ENCODE peak calls at places on chromosomes 4 and X, in ten cellular contexts. One of them, this sample, is unnamed.

GRCh38 chr4:38135201-38135600 is 175.0 kb downstream of the PTTG2 start:
- DNase-seq in A549: no peak
- DNase-seq in testis: no peak
- DNase-seq in uterus: no peak
- DNase-seq in heart left ventricle: no peak
- DNase-seq in right lobe of liver: peak
- DNase-seq in prostate gland: no peak
- DNase-seq in gastrocnemius medialis: no peak
- DNase-seq in body of pancreas: no peak
- DNase-seq in GM12878: no peak
- DNase-seq in this sample: no peak

GRCh38 chrX:73127700-73128241 is 48.5 kb upstream of the PABPC1L2A start:
- DNase-seq in A549: no peak
- DNase-seq in testis: peak
- DNase-seq in uterus: peak
- DNase-seq in heart left ventricle: no peak
- DNase-seq in right lobe of liver: no peak
- DNase-seq in prostate gland: no peak
- DNase-seq in gastrocnemius medialis: no peak
- DNase-seq in body of pancreas: peak
- DNase-seq in GM12878: no peak
- DNase-seq in this sample: no peak

GRCh38 chr4:98113005-98113404 is 30.3 kb downstream of the STPG2 start:
- DNase-seq in A549: no peak
- DNase-seq in testis: no peak
- DNase-seq in uterus: no peak
- DNase-seq in heart left ventricle: no peak
- DNase-seq in right lobe of liver: no peak
- DNase-seq in prostate gland: no peak
- DNase-seq in gastrocnemius medialis: no peak
- DNase-seq in body of pancreas: peak
- DNase-seq in GM12878: no peak
- DNase-seq in this sample: peak

GRCh38 chr4:178970433-178971140 is 1528.3 kb upstream of the AGA start:
- DNase-seq in A549: no peak
- DNase-seq in testis: no peak
- DNase-seq in uterus: no peak
- DNase-seq in heart left ventricle: no peak
- DNase-seq in right lobe of liver: no peak
- DNase-seq in prostate gland: no peak
- DNase-seq in gastrocnemius medialis: no peak
- DNase-seq in body of pancreas: no peak
- DNase-seq in GM12878: no peak
- DNase-seq in this sample: no peak

GRCh38 chrX:72048515-72049455 is 82.9 kb downstream of the RTL5 start:
- DNase-seq in A549: no peak
- DNase-seq in testis: no peak
- DNase-seq in uterus: no peak
- DNase-seq in heart left ventricle: no peak
- DNase-seq in right lobe of liver: no peak
- DNase-seq in prostate gland: no peak
- DNase-seq in gastrocnemius medialis: no peak
- DNase-seq in body of pancreas: no peak
- DNase-seq in GM12878: no peak
- DNase-seq in this sample: peak

GRCh38 chrX:96183843-96184242 is 500.8 kb upstream of the DIAPH2 start:
- DNase-seq in A549: no peak
- DNase-seq in testis: no peak
- DNase-seq in uterus: no peak
- DNase-seq in heart left ventricle: no peak
- DNase-seq in right lobe of liver: no peak
- DNase-seq in prostate gland: no peak
- DNase-seq in gastrocnemius medialis: no peak
- DNase-seq in body of pancreas: no peak
- DNase-seq in GM12878: no peak
- DNase-seq in this sample: no peak

GRCh38 chr4:16227462-16227868 is 1.2 kb upstream of the TAPT1 start:
- DNase-seq in A549: no peak
- DNase-seq in testis: peak
- DNase-seq in uterus: peak
- DNase-seq in heart left ventricle: peak
- DNase-seq in right lobe of liver: peak
- DNase-seq in prostate gland: no peak
- DNase-seq in gastrocnemius medialis: peak
- DNase-seq in body of pancreas: peak
- DNase-seq in GM12878: no peak
- DNase-seq in this sample: peak

GRCh38 chrX:23692166-23692565 is 24.9 kb downstream of the PRDX4 start:
- DNase-seq in A549: no peak
- DNase-seq in testis: no peak
- DNase-seq in uterus: no peak
- DNase-seq in heart left ventricle: no peak
- DNase-seq in right lobe of liver: no peak
- DNase-seq in prostate gland: no peak
- DNase-seq in gastrocnemius medialis: no peak
- DNase-seq in body of pancreas: no peak
- DNase-seq in GM12878: no peak
- DNase-seq in this sample: no peak

GRCh38 chr4:154551872-154552686 is 1.9 kb upstream of the PLRG1 start:
- DNase-seq in A549: peak
- DNase-seq in testis: peak
- DNase-seq in uterus: peak
- DNase-seq in heart left ventricle: peak
- DNase-seq in right lobe of liver: peak
- DNase-seq in prostate gland: peak
- DNase-seq in gastrocnemius medialis: peak
- DNase-seq in body of pancreas: peak
- DNase-seq in GM12878: peak
- DNase-seq in this sample: peak

GRCh38 chr4:147943159-147943638 is 211.3 kb downstream of the ARHGAP10 start:
- DNase-seq in A549: no peak
- DNase-seq in testis: no peak
- DNase-seq in uterus: no peak
- DNase-seq in heart left ventricle: no peak
- DNase-seq in right lobe of liver: no peak
- DNase-seq in prostate gland: no peak
- DNase-seq in gastrocnemius medialis: no peak
- DNase-seq in body of pancreas: no peak
- DNase-seq in GM12878: peak
- DNase-seq in this sample: no peak

GRCh38 chr4:663046-663437 is 11.0 kb downstream of the ATP5ME start:
- DNase-seq in A549: no peak
- DNase-seq in testis: no peak
- DNase-seq in uterus: no peak
- DNase-seq in heart left ventricle: no peak
- DNase-seq in right lobe of liver: no peak
- DNase-seq in prostate gland: no peak
- DNase-seq in gastrocnemius medialis: no peak
- DNase-seq in body of pancreas: no peak
- DNase-seq in GM12878: no peak
- DNase-seq in this sample: no peak

GRCh38 chr4:80268081-80268823 is 1.8 kb downstream of the FGF5 start:
- DNase-seq in A549: no peak
- DNase-seq in testis: no peak
- DNase-seq in uterus: no peak
- DNase-seq in heart left ventricle: no peak
- DNase-seq in right lobe of liver: no peak
- DNase-seq in prostate gland: no peak
- DNase-seq in gastrocnemius medialis: no peak
- DNase-seq in body of pancreas: no peak
- DNase-seq in GM12878: no peak
- DNase-seq in this sample: no peak

GRCh38 chrX:98114026-98114425 is 1230.3 kb downstream of the RPA4 start:
- DNase-seq in A549: no peak
- DNase-seq in testis: no peak
- DNase-seq in uterus: no peak
- DNase-seq in heart left ventricle: no peak
- DNase-seq in right lobe of liver: no peak
- DNase-seq in prostate gland: no peak
- DNase-seq in gastrocnemius medialis: no peak
- DNase-seq in body of pancreas: no peak
- DNase-seq in GM12878: no peak
- DNase-seq in this sample: no peak

GRCh38 chr4:152308925-152309324 is 227.0 kb downstream of the FBXW7 start:
- DNase-seq in A549: no peak
- DNase-seq in testis: no peak
- DNase-seq in uterus: no peak
- DNase-seq in heart left ventricle: no peak
- DNase-seq in right lobe of liver: no peak
- DNase-seq in prostate gland: no peak
- DNase-seq in gastrocnemius medialis: no peak
- DNase-seq in body of pancreas: no peak
- DNase-seq in GM12878: no peak
- DNase-seq in this sample: no peak

DNA sequence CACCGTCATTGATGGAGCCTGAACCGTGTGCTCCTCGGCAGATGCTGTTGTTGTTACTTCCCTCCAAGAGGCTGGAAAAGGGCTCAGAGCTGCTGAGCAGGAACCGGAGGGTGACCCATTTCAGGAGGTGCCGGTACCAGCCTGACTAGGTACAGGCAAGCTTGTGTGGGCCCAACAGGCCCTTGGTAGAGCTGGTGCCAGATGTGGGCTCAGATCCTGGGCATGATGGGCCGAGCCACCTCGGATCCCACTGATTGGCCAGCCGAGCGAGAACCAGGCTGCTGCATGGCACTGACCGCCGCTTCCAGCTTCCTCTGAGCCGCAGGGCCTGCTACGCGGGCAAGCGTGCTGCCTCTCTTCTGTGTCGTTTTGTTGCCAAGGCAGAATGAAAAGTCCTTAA is 33.7 kb downstream of the NOP14 start:
- DNase-seq in A549: no peak
- DNase-seq in testis: no peak
- DNase-seq in uterus: peak
- DNase-seq in heart left ventricle: no peak
- DNase-seq in right lobe of liver: peak
- DNase-seq in prostate gland: no peak
- DNase-seq in gastrocnemius medialis: no peak
- DNase-seq in body of pancreas: no peak
- DNase-seq in GM12878: no peak
- DNase-seq in this sample: no peak
- TF ChIP-seq POLR2A in A549: no peak
- TF ChIP-seq POLR2A in testis: no peak
- TF ChIP-seq POLR2A in uterus: no peak
- TF ChIP-seq POLR2A in heart left ventricle: no peak
- TF ChIP-seq POLR2A in right lobe of liver: no peak
- TF ChIP-seq POLR2A in prostate gland: no peak
- TF ChIP-seq POLR2A in gastrocnemius medialis: no peak
- TF ChIP-seq POLR2A in body of pancreas: no peak
- TF ChIP-seq POLR2A in GM12878: no peak
- TF ChIP-seq POLR2A in this sample: no peak

DNA sequence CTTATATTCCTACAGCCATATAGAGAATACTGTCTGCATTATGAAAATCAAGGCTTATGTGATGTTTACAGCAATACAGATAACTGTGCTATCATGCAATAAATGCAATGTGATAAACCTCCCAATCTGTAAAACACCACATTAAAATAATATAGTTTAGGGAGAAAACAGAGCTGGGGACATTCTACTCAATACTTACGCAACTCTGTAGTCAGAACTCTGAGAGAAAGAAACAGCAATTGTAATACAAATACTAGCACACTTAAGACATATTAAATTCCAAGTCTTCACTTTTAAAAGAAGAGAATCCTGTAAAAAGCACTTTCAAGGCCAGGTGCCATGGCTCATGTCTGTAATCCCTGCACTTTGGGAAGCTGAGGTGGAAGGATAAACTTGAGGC is 61.4 kb downstream of the ANKRD17 start:
- DNase-seq in A549: no peak
- DNase-seq in testis: no peak
- DNase-seq in uterus: no peak
- DNase-seq in heart left ventricle: no peak
- DNase-seq in right lobe of liver: no peak
- DNase-seq in prostate gland: no peak
- DNase-seq in gastrocnemius medialis: no peak
- DNase-seq in body of pancreas: no peak
- DNase-seq in GM12878: no peak
- DNase-seq in this sample: no peak
- TF ChIP-seq POLR2A in A549: no peak
- TF ChIP-seq POLR2A in testis: no peak
- TF ChIP-seq POLR2A in uterus: no peak
- TF ChIP-seq POLR2A in heart left ventricle: no peak
- TF ChIP-seq POLR2A in right lobe of liver: no peak
- TF ChIP-seq POLR2A in prostate gland: no peak
- TF ChIP-seq POLR2A in gastrocnemius medialis: no peak
- TF ChIP-seq POLR2A in body of pancreas: no peak
- TF ChIP-seq POLR2A in GM12878: no peak
- TF ChIP-seq POLR2A in this sample: no peak

GRCh38 chr4:165112258-165113156 is at the start of gene TMEM192:
- DNase-seq in A549: peak
- DNase-seq in testis: peak
- DNase-seq in uterus: peak
- DNase-seq in heart left ventricle: peak
- DNase-seq in right lobe of liver: peak
- DNase-seq in prostate gland: peak
- DNase-seq in gastrocnemius medialis: peak
- DNase-seq in body of pancreas: peak
- DNase-seq in GM12878: peak
- DNase-seq in this sample: peak
- TF ChIP-seq POLR2A in A549: no peak
- TF ChIP-seq POLR2A in testis: peak
- TF ChIP-seq POLR2A in uterus: peak
- TF ChIP-seq POLR2A in heart left ventricle: no peak
- TF ChIP-seq POLR2A in right lobe of liver: peak
- TF ChIP-seq POLR2A in prostate gland: peak
- TF ChIP-seq POLR2A in gastrocnemius medialis: peak
- TF ChIP-seq POLR2A in body of pancreas: peak
- TF ChIP-seq POLR2A in GM12878: peak
- TF ChIP-seq POLR2A in this sample: peak

GRCh38 chr4:163489929-163490328 is 4.6 kb upstream of the TMA16 start:
- DNase-seq in A549: no peak
- DNase-seq in testis: no peak
- DNase-seq in uterus: no peak
- DNase-seq in heart left ventricle: no peak
- DNase-seq in right lobe of liver: no peak
- DNase-seq in prostate gland: no peak
- DNase-seq in gastrocnemius medialis: no peak
- DNase-seq in body of pancreas: no peak
- DNase-seq in GM12878: no peak
- DNase-seq in this sample: no peak

GRCh38 chr4:163493643-163494359 is 689 bp upstream of the TMA16 start:
- DNase-seq in A549: no peak
- DNase-seq in testis: peak
- DNase-seq in uterus: no peak
- DNase-seq in heart left ventricle: peak
- DNase-seq in right lobe of liver: no peak
- DNase-seq in prostate gland: no peak
- DNase-seq in gastrocnemius medialis: no peak
- DNase-seq in body of pancreas: no peak
- DNase-seq in GM12878: no peak
- DNase-seq in this sample: peak

GRCh38 chr4:163495900-163496299 is 1.4 kb downstream of the TMA16 start:
- DNase-seq in A549: no peak
- DNase-seq in testis: no peak
- DNase-seq in uterus: no peak
- DNase-seq in heart left ventricle: no peak
- DNase-seq in right lobe of liver: no peak
- DNase-seq in prostate gland: no peak
- DNase-seq in gastrocnemius medialis: no peak
- DNase-seq in body of pancreas: no peak
- DNase-seq in GM12878: peak
- DNase-seq in this sample: peak

GRCh38 chr4:163492951-163493504 is 1.5 kb upstream of the TMA16 start:
- DNase-seq in A549: no peak
- DNase-seq in testis: no peak
- DNase-seq in uterus: no peak
- DNase-seq in heart left ventricle: no peak
- DNase-seq in right lobe of liver: no peak
- DNase-seq in prostate gland: no peak
- DNase-seq in gastrocnemius medialis: no peak
- DNase-seq in body of pancreas: no peak
- DNase-seq in GM12878: no peak
- DNase-seq in this sample: peak

GRCh38 chr4:163494360-163495241 is at the start of gene TMA16:
- DNase-seq in A549: peak
- DNase-seq in testis: peak
- DNase-seq in uterus: peak
- DNase-seq in heart left ventricle: peak
- DNase-seq in right lobe of liver: peak
- DNase-seq in prostate gland: peak
- DNase-seq in gastrocnemius medialis: peak
- DNase-seq in body of pancreas: peak
- DNase-seq in GM12878: peak
- DNase-seq in this sample: peak
- TF ChIP-seq POLR2A in A549: peak
- TF ChIP-seq POLR2A in testis: no peak
- TF ChIP-seq POLR2A in uterus: no peak
- TF ChIP-seq POLR2A in heart left ventricle: no peak
- TF ChIP-seq POLR2A in right lobe of liver: peak
- TF ChIP-seq POLR2A in prostate gland: peak
- TF ChIP-seq POLR2A in gastrocnemius medialis: peak
- TF ChIP-seq POLR2A in body of pancreas: peak
- TF ChIP-seq POLR2A in GM12878: peak
- TF ChIP-seq POLR2A in this sample: peak